ENCODE peak calls at places on chromosome 19, in four cellular contexts. Q, E, X and H are unnamed samples.

GRCh38 chr19:46753420-46754155 is 7.3 kb upstream of the STRN4 start:
- DNase-seq in Q (peak), X (peak), E (peak), H (peak)

GRCh38 chr19:33257828-33258227 is 32.2 kb upstream of the SLC7A10 start:
- DNase-seq in X (no peak), Q (no peak), E (no peak), H (no peak)

GRCh38 chr19:13117772-13118423 is at the start of gene NACC1:
- DNase-seq in E (peak), Q (peak), X (peak), H (peak)

GRCh38 chr19:10706990-10707389 is 5.8 kb downstream of the QTRT1 start:
- DNase-seq in E (no peak), Q (no peak), X (no peak), H (no peak)

GRCh38 chr19:27962260-27962659 is 1250.7 kb downstream of the UQCRFS1 start:
- DNase-seq in Q (no peak), X (no peak), E (no peak), H (no peak)

GRCh38 chr19:43468354-43469159 is 3.1 kb upstream of the LYPD3 start:
- DNase-seq in Q (no peak), E (no peak), X (no peak), H (no peak)

GRCh38 chr19:11693505-11694499 is 44.9 kb downstream of the ZNF823 start:
- DNase-seq in E (peak), Q (peak), X (peak), H (peak)

GRCh38 chr19:5775668-5776309 is 8.8 kb downstream of the PRR22 start:
- DNase-seq in X (no peak), E (no peak), Q (no peak), H (no peak)

GRCh38 chr19:36128392-36128736 is 11.5 kb upstream of the CAPNS1 start:
- DNase-seq in E (peak), Q (no peak), X (no peak), H (peak)

GRCh38 chr19:55179570-55180484 is at the start of gene SYT5:
- DNase-seq in Q (peak), E (peak), X (peak), H (peak)

GRCh38 chr19:37334179-37335071 is 36.5 kb upstream of the ZNF527 start:
- DNase-seq in Q (peak), X (peak), E (peak), H (peak)

GRCh38 chr19:33671211-33671610 is 49.5 kb downstream of the CHST8 start:
- DNase-seq in E (no peak), Q (no peak), X (no peak), H (no peak)

GRCh38 chr19:15926484-15926883 is 7.8 kb downstream of the CYP4F11 start:
- DNase-seq in E (no peak), Q (no peak), X (no peak), H (no peak)

GRCh38 chr19:32642771-32643170 is 32.2 kb downstream of the ANKRD27 start:
- DNase-seq in Q (no peak), E (no peak), X (no peak), H (no peak)

GRCh38 chr19:784541-784940 is 12.7 kb upstream of the PTBP1 start:
- DNase-seq in X (no peak), E (no peak), Q (no peak), H (no peak)

GRCh38 chr19:789473-790052 is 7.7 kb upstream of the PTBP1 start:
- DNase-seq in Q (no peak), X (peak), E (peak), H (no peak)

GRCh38 chr19:790971-791604 is 6.2 kb upstream of the PTBP1 start:
- DNase-seq in X (peak), Q (no peak), E (no peak), H (no peak)

GRCh38 chr19:788821-789472 is 8.3 kb upstream of the PTBP1 start:
- DNase-seq in E (no peak), X (no peak), Q (peak), H (peak)

DNA sequence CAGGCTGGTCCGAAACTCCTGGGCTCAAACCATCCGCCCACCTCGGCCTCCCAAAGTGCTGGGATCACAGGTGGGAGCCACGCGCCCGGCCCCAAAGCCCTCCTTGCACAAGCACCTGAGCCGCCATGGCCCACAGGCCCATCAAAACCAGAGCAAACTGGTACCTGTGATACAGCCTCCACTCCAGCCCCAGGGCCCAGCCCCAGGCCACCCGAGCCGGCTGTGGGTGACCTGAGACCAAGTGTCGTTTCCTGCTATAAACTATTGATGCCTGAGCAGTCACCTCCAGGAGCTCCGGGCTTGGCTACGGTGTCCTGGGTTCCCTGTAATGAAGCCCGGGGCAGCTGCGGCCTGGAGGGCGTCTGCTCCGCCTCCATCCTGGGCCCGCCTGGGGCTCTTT is 9.7 kb upstream of the PTBP1 start:
- DNase-seq in X (no peak), E (no peak), Q (no peak), H (no peak)
- TF ChIP-seq TEAD4 in X (no peak), E (no peak), Q (no peak), H (no peak)

GRCh38 chr19:34960103-34960805 is 3.8 kb downstream of the ZNF792 start:
- DNase-seq in Q (peak), E (no peak), X (no peak), H (no peak)
- TF ChIP-seq TEAD4 in Q (no peak), E (no peak), X (no peak), H (no peak)

GRCh38 chr19:19550454-19550842 is 12.4 kb downstream of the CILP2 start:
- DNase-seq in X (no peak), E (no peak), Q (no peak), H (no peak)
- TF ChIP-seq TEAD4 in X (no peak), E (no peak), Q (no peak), H (no peak)

GRCh38 chr19:48728882-48729645 is 9.5 kb upstream of the MAMSTR start:
- DNase-seq in E (peak), X (no peak), Q (peak), H (no peak)
- TF ChIP-seq TEAD4 in E (no peak), X (no peak), Q (no peak), H (no peak)